ENCODE peak calls at places on chromosome 11, in eight cellular contexts. J is osteoblast, L is IMR-90, C is fibroblast of villous mesenchyme, H is left ventricle myocardium inferior, U is A673, B is brain microvascular endothelial cell, Z is HFF-Myc. X is an unnamed sample.

GRCh38 chr11:58592760-58593472 is 14.1 kb downstream of the ZFP91 start:
- DNase-seq in J (no peak), L (no peak), C (no peak), H (no peak), U (no peak), B (no peak), Z (no peak), X (no peak)

GRCh38 chr11:47905358-47906059 is 57.4 kb upstream of the NUP160 start:
- DNase-seq in J (peak), L (peak), C (peak), H (no peak), U (no peak), B (peak), Z (no peak), X (peak)

GRCh38 chr11:118657709-118658108 is 21.7 kb downstream of the TREH start:
- DNase-seq in J (no peak), L (no peak), C (no peak), H (no peak), U (no peak), B (no peak), Z (no peak), X (no peak)

GRCh38 chr11:130571519-130571918 is 123.1 kb downstream of the ADAMTS15 start:
- DNase-seq in J (no peak), L (no peak), C (no peak), H (no peak), U (no peak), B (no peak), Z (no peak), X (no peak)

GRCh38 chr11:110295487-110296225 is 758 bp downstream of the RDX start:
- DNase-seq in J (peak), L (peak), C (peak), H (peak), U (peak), B (peak), Z (no peak), X (peak)

GRCh38 chr11:77082838-77083552 is 16.2 kb downstream of the CAPN5 start:
- DNase-seq in J (peak), L (peak), C (peak), H (peak), U (peak), B (peak), Z (no peak), X (no peak)

GRCh38 chr11:78220218-78221157 is 31.8 kb downstream of the USP35 start:
- DNase-seq in J (peak), L (no peak), C (no peak), H (no peak), U (no peak), B (no peak), Z (no peak), X (no peak)

GRCh38 chr11:120384476-120384875 is 48.3 kb downstream of the ARHGEF12 start:
- DNase-seq in J (no peak), L (no peak), C (no peak), H (no peak), U (no peak), B (no peak), Z (no peak), X (no peak)

GRCh38 chr11:96798445-96798844 is 408.6 kb downstream of the JRKL start:
- DNase-seq in J (no peak), L (no peak), C (no peak), H (no peak), U (no peak), B (no peak), Z (no peak), X (no peak)

GRCh38 chr11:33172996-33173395 is 11.7 kb upstream of the CSTF3 start:
- DNase-seq in J (no peak), L (peak), C (peak), H (no peak), U (no peak), B (no peak), Z (no peak), X (no peak)

GRCh38 chr11:105720096-105720495 is 110.2 kb downstream of the GRIA4 start:
- DNase-seq in J (no peak), L (no peak), C (no peak), H (no peak), U (no peak), B (no peak), Z (no peak), X (no peak)

GRCh38 chr11:75298191-75298590 is 53.3 kb downstream of the ARRB1 start:
- DNase-seq in J (no peak), L (no peak), C (no peak), H (no peak), U (no peak), B (no peak), Z (no peak), X (no peak)

GRCh38 chr11:19651654-19652053 is 61.0 kb upstream of the NAV2 start:
- DNase-seq in J (no peak), L (peak), C (no peak), H (no peak), U (no peak), B (no peak), Z (no peak), X (no peak)

GRCh38 chr11:117618273-117618672 is 178.7 kb downstream of the DSCAML1 start:
- DNase-seq in J (no peak), L (no peak), C (no peak), H (no peak), U (no peak), B (no peak), Z (no peak), X (no peak)

GRCh38 chr11:16902182-16902581 is 112.0 kb downstream of the PLEKHA7 start:
- DNase-seq in J (no peak), L (peak), C (no peak), H (no peak), U (no peak), B (no peak), Z (no peak), X (peak)

GRCh38 chr11:130218501-130218900 is 58.9 kb downstream of the ST14 start:
- DNase-seq in J (no peak), L (no peak), C (no peak), H (no peak), U (no peak), B (no peak), Z (no peak), X (no peak)

GRCh38 chr11:34343153-34343552 is 14.7 kb downstream of the ABTB2 start:
- DNase-seq in J (peak), L (peak), C (peak), H (no peak), U (peak), B (peak), Z (no peak), X (peak)

GRCh38 chr11:86660011-86660595 is 12.3 kb downstream of the ME3 start:
- DNase-seq in J (peak), L (peak), C (peak), H (no peak), U (peak), B (peak), Z (peak), X (peak)

GRCh38 chr11:8934735-8935478 is 2.2 kb upstream of the C11orf16 start:
- DNase-seq in J (peak), L (peak), C (peak), H (no peak), U (peak), B (peak), Z (no peak), X (peak)

GRCh38 chr11:75654314-75654713 is 14.5 kb downstream of the MAP6 start:
- DNase-seq in J (no peak), L (peak), C (no peak), H (no peak), U (no peak), B (no peak), Z (no peak), X (peak)

GRCh38 chr11:83306385-83307080 is 20.4 kb upstream of the CCDC90B start:
- DNase-seq in J (peak), L (no peak), C (no peak), H (no peak), U (no peak), B (no peak), Z (no peak), X (no peak)

GRCh38 chr11:120710354-120711187 is 199.0 kb downstream of the GRIK4 start:
- DNase-seq in J (peak), L (peak), C (peak), H (no peak), U (peak), B (peak), Z (peak), X (peak)

GRCh38 chr11:127939000-127939399 is 648.4 kb downstream of the ETS1 start:
- DNase-seq in J (no peak), L (no peak), C (no peak), H (no peak), U (no peak), B (no peak), Z (no peak), X (no peak)

GRCh38 chr11:27184458-27185312 is 144.1 kb downstream of the BBOX1 start:
- DNase-seq in J (no peak), L (no peak), C (no peak), H (no peak), U (peak), B (no peak), Z (no peak), X (no peak)

GRCh38 chr11:45178890-45179663 is 32.6 kb downstream of the PRDM11 start:
- DNase-seq in J (peak), L (peak), C (no peak), H (no peak), U (no peak), B (peak), Z (no peak), X (peak)

GRCh38 chr11:75536786-75537629 is 11.3 kb upstream of the GDPD5 start:
- DNase-seq in J (peak), L (peak), C (no peak), H (no peak), U (no peak), B (no peak), Z (no peak), X (no peak)

GRCh38 chr11:123509737-123510578 is 79.9 kb downstream of the GRAMD1B start:
- DNase-seq in J (peak), L (peak), C (peak), H (no peak), U (peak), B (peak), Z (no peak), X (peak)

GRCh38 chr11:36510567-36511020 is 522 bp upstream of the TRAF6 start:
- DNase-seq in J (peak), L (peak), C (no peak), H (no peak), U (no peak), B (no peak), Z (no peak), X (peak)

GRCh38 chr11:75924966-75925784 is 110.2 kb downstream of the UVRAG start:
- DNase-seq in J (peak), L (no peak), C (no peak), H (peak), U (no peak), B (no peak), Z (no peak), X (peak)

GRCh38 chr11:93005239-93005638 is 35.8 kb downstream of the MTNR1B start:
- DNase-seq in J (peak), L (peak), C (no peak), H (no peak), U (no peak), B (no peak), Z (peak), X (peak)

GRCh38 chr11:32333335-32333991 is 101.9 kb downstream of the WT1 start:
- DNase-seq in J (peak), L (peak), C (peak), H (peak), U (peak), B (peak), Z (peak), X (peak)

GRCh38 chr11:1235615-1236315 is 12.9 kb downstream of the MUC5B start:
- DNase-seq in J (peak), L (no peak), C (no peak), H (peak), U (no peak), B (no peak), Z (no peak), X (no peak)

GRCh38 chr11:67470337-67471002 is 1.4 kb upstream of the TMEM134 start:
- DNase-seq in J (peak), L (no peak), C (no peak), H (no peak), U (no peak), B (no peak), Z (no peak), X (no peak)

GRCh38 chr11:77121096-77121640 is 6.9 kb upstream of the MYO7A start:
- DNase-seq in J (no peak), L (no peak), C (no peak), H (no peak), U (no peak), B (no peak), Z (no peak), X (no peak)

GRCh38 chr11:10002221-10002620 is 291.8 kb downstream of the SBF2 start:
- DNase-seq in J (peak), L (no peak), C (no peak), H (no peak), U (no peak), B (no peak), Z (no peak), X (no peak)

GRCh38 chr11:94423467-94423866 is 22.2 kb upstream of the GPR83 start:
- DNase-seq in J (no peak), L (no peak), C (no peak), H (no peak), U (no peak), B (no peak), Z (no peak), X (no peak)

GRCh38 chr11:116193321-116194114 is 579.3 kb downstream of the BUD13 start:
- DNase-seq in J (no peak), L (peak), C (peak), H (no peak), U (peak), B (peak), Z (peak), X (peak)

GRCh38 chr11:12210200-12210599 is 99.8 kb downstream of the MICAL2 start:
- DNase-seq in J (no peak), L (no peak), C (no peak), H (no peak), U (no peak), B (no peak), Z (no peak), X (no peak)

GRCh38 chr11:75495749-75496641 is 29.7 kb downstream of the GDPD5 start:
- DNase-seq in J (peak), L (no peak), C (no peak), H (no peak), U (no peak), B (no peak), Z (no peak), X (no peak)

GRCh38 chr11:61579398-61580291 is 1.2 kb downstream of the SYT7 start:
- DNase-seq in J (no peak), L (no peak), C (no peak), H (no peak), U (peak), B (no peak), Z (no peak), X (no peak)
- H3K4me3 ChIP-seq in J (peak), L (no peak), C (no peak), H (peak), U (peak), B (no peak), Z (peak), X (no peak)

GRCh38 chr11:38766796-38767195 is 2168.8 kb upstream of the RAG2 start:
- DNase-seq in J (no peak), L (no peak), C (no peak), H (no peak), U (no peak), B (no peak), Z (no peak), X (no peak)
- TF ChIP-seq CTCF in J (no peak), L (no peak), C (no peak), H (no peak), U (no peak), B (no peak), Z (no peak), X (no peak)

GRCh38 chr11:2375964-2376551 is 1.1 kb upstream of the CD81 start:
- DNase-seq in J (peak), L (no peak), C (no peak), H (no peak), U (no peak), B (no peak), Z (no peak), X (no peak)
- H3K4me3 ChIP-seq in J (no peak), L (no peak), C (no peak), H (no peak), U (no peak), B (no peak), Z (no peak), X (no peak)

GRCh38 chr11:62087694-62088093 is 36.1 kb upstream of the INCENP start:
- DNase-seq in J (no peak), L (no peak), C (no peak), H (no peak), U (no peak), B (no peak), Z (no peak), X (no peak)

GRCh38 chr11:62081378-62082291 is 42.2 kb upstream of the INCENP start:
- DNase-seq in J (peak), L (peak), C (peak), H (peak), U (peak), B (peak), Z (peak), X (peak)

GRCh38 chr11:62077136-62077535 is 46.7 kb upstream of the INCENP start:
- DNase-seq in J (no peak), L (peak), C (peak), H (no peak), U (no peak), B (no peak), Z (no peak), X (no peak)

DNA sequence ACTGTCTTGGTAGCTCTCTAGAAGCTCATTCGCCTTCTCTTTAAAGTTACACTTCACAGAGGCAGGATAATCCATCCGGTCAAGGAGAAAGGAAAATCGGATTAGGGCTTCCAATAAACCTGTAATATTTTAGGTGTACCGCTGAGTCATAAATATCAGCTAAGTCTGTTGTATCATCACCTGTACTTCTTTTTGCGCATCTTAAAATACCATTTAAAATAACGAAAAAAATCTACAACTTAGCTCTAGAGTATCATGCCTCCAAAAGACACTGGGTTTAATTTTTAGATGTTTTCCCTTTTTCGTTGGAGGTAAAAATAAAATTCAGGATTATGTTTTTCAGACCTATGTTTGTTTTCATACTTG is 41.5 kb upstream of the INCENP start:
- DNase-seq in J (no peak), L (no peak), C (no peak), H (no peak), U (no peak), B (no peak), Z (no peak), X (no peak)
- TF ChIP-seq CTCF in J (no peak), L (no peak), C (no peak), H (peak), U (no peak), B (no peak), Z (no peak), X (no peak)

X was measured in astrocyte of the spinal cord.